ENCODE peak calls at places on chromosomes 6 and 20, in six cellular contexts. One of them, this sample, is unnamed.

GRCh38 chr6:34459899-34460593 is 5.8 kb upstream of the PACSIN1 start:
- DNase-seq in psoas muscle: no peak
- DNase-seq in mucosa of descending colon: no peak
- DNase-seq in dorsolateral prefrontal cortex: peak; percentile 16
- DNase-seq in heart left ventricle: no peak
- DNase-seq in AG04450: no peak
- DNase-seq in this sample: peak; percentile 6

GRCh38 chr6:105993769-105994521 is 92.2 kb upstream of the PRDM1 start:
- DNase-seq in psoas muscle: peak; percentile 64
- DNase-seq in mucosa of descending colon: peak; percentile 67
- DNase-seq in dorsolateral prefrontal cortex: no peak
- DNase-seq in heart left ventricle: no peak
- DNase-seq in AG04450: no peak
- DNase-seq in this sample: no peak

GRCh38 chr6:44002071-44002590 is 125.1 kb downstream of the MRPL14 start:
- DNase-seq in psoas muscle: no peak
- DNase-seq in mucosa of descending colon: no peak
- DNase-seq in dorsolateral prefrontal cortex: no peak
- DNase-seq in heart left ventricle: no peak
- DNase-seq in AG04450: no peak
- DNase-seq in this sample: no peak

GRCh38 chr6:97885230-97885772 is 602.3 kb upstream of the MMS22L start:
- DNase-seq in psoas muscle: no peak
- DNase-seq in mucosa of descending colon: no peak
- DNase-seq in dorsolateral prefrontal cortex: no peak
- DNase-seq in heart left ventricle: no peak
- DNase-seq in AG04450: no peak
- DNase-seq in this sample: no peak

GRCh38 chr6:64100702-64101101 is 465.1 kb downstream of the PHF3 start:
- DNase-seq in psoas muscle: no peak
- DNase-seq in mucosa of descending colon: no peak
- DNase-seq in dorsolateral prefrontal cortex: no peak
- DNase-seq in heart left ventricle: no peak
- DNase-seq in AG04450: no peak
- DNase-seq in this sample: no peak

GRCh38 chr20:2703716-2704475 is 11.3 kb downstream of the EBF4 start:
- DNase-seq in psoas muscle: no peak
- DNase-seq in mucosa of descending colon: no peak
- DNase-seq in dorsolateral prefrontal cortex: no peak
- DNase-seq in heart left ventricle: no peak
- DNase-seq in AG04450: no peak
- DNase-seq in this sample: no peak

GRCh38 chr6:24723270-24723669 is 4.3 kb upstream of the C6orf62 start:
- DNase-seq in psoas muscle: no peak
- DNase-seq in mucosa of descending colon: no peak
- DNase-seq in dorsolateral prefrontal cortex: no peak
- DNase-seq in heart left ventricle: no peak
- DNase-seq in AG04450: no peak
- DNase-seq in this sample: no peak

GRCh38 chr6:26094036-26094435 is 6.8 kb downstream of the HFE start:
- DNase-seq in psoas muscle: no peak
- DNase-seq in mucosa of descending colon: no peak
- DNase-seq in dorsolateral prefrontal cortex: no peak
- DNase-seq in heart left ventricle: no peak
- DNase-seq in AG04450: no peak
- DNase-seq in this sample: no peak

GRCh38 chr6:37618916-37619605 is 78.6 kb downstream of the MDGA1 start:
- DNase-seq in psoas muscle: no peak
- DNase-seq in mucosa of descending colon: no peak
- DNase-seq in dorsolateral prefrontal cortex: peak; percentile 28
- DNase-seq in heart left ventricle: no peak
- DNase-seq in AG04450: no peak
- DNase-seq in this sample: no peak

GRCh38 chr6:56406276-56407269 is 159.2 kb upstream of the COL21A1 start:
- DNase-seq in psoas muscle: no peak
- DNase-seq in mucosa of descending colon: no peak
- DNase-seq in dorsolateral prefrontal cortex: no peak
- DNase-seq in heart left ventricle: no peak
- DNase-seq in AG04450: no peak
- DNase-seq in this sample: no peak

DNA sequence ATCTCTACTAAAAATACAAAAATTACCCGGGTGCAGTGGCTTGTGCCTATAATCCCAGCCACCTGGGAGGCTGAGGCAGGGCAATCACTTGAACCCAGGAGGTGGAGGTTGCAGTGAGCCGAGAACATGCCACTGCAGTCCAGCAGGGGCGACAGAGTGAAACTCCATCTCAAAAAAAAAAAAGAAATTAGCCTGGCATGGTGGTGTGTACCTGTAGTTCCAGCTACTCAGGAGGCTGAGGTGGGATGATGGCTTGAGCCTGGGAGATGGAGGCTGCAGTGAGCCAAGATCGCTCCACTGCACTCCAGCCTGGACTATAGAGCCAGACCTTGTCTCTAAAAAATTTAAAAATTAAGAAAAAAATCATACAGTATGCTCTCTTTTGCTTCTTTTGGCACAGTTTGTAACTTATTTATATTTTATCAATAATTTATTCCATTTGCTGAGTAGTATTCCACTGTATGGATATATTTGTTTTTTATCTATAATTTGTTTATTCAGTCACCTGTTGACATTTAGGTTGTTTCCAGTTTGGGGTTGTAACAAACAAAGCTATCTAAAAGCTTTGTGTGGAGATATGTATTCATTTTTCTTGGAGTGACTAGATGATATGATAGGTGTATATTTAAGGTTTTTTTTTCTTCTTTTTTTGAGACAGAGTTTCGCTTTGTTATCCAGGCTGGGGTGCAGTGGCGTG is 8.0 kb upstream of the MYBL2 start:
- DNase-seq in psoas muscle: no peak
- DNase-seq in mucosa of descending colon: no peak
- DNase-seq in dorsolateral prefrontal cortex: no peak
- DNase-seq in heart left ventricle: no peak
- DNase-seq in AG04450: no peak
- DNase-seq in this sample: no peak
- H3K4me3 ChIP-seq in psoas muscle: no peak overlapping the region
- H3K4me3 ChIP-seq in mucosa of descending colon: no peak overlapping the region
- H3K4me3 ChIP-seq in dorsolateral prefrontal cortex: no peak overlapping the region
- H3K4me3 ChIP-seq in heart left ventricle: no peak overlapping the region
- H3K4me3 ChIP-seq in AG04450: no peak overlapping the region
- H3K4me3 ChIP-seq in this sample: no peak overlapping the region

GRCh38 chr20:53678315-53678989 is 84.8 kb upstream of the ZNF217 start:
- DNase-seq in psoas muscle: no peak
- DNase-seq in mucosa of descending colon: no peak
- DNase-seq in dorsolateral prefrontal cortex: no peak
- DNase-seq in heart left ventricle: no peak
- DNase-seq in AG04450: no peak
- DNase-seq in this sample: no peak

GRCh38 chr20:53678990-53679596 is 85.5 kb upstream of the ZNF217 start:
- DNase-seq in psoas muscle: no peak
- DNase-seq in mucosa of descending colon: no peak
- DNase-seq in dorsolateral prefrontal cortex: no peak
- DNase-seq in heart left ventricle: no peak
- DNase-seq in AG04450: no peak
- DNase-seq in this sample: no peak

GRCh38 chr20:53676987-53677386 is 83.3 kb upstream of the ZNF217 start:
- DNase-seq in psoas muscle: no peak
- DNase-seq in mucosa of descending colon: no peak
- DNase-seq in dorsolateral prefrontal cortex: no peak
- DNase-seq in heart left ventricle: no peak
- DNase-seq in AG04450: no peak
- DNase-seq in this sample: no peak

GRCh38 chr20:53676519-53676822 is 82.8 kb upstream of the ZNF217 start:
- DNase-seq in psoas muscle: no peak
- DNase-seq in mucosa of descending colon: no peak
- DNase-seq in dorsolateral prefrontal cortex: no peak
- DNase-seq in heart left ventricle: no peak
- DNase-seq in AG04450: no peak
- DNase-seq in this sample: no peak

DNA sequence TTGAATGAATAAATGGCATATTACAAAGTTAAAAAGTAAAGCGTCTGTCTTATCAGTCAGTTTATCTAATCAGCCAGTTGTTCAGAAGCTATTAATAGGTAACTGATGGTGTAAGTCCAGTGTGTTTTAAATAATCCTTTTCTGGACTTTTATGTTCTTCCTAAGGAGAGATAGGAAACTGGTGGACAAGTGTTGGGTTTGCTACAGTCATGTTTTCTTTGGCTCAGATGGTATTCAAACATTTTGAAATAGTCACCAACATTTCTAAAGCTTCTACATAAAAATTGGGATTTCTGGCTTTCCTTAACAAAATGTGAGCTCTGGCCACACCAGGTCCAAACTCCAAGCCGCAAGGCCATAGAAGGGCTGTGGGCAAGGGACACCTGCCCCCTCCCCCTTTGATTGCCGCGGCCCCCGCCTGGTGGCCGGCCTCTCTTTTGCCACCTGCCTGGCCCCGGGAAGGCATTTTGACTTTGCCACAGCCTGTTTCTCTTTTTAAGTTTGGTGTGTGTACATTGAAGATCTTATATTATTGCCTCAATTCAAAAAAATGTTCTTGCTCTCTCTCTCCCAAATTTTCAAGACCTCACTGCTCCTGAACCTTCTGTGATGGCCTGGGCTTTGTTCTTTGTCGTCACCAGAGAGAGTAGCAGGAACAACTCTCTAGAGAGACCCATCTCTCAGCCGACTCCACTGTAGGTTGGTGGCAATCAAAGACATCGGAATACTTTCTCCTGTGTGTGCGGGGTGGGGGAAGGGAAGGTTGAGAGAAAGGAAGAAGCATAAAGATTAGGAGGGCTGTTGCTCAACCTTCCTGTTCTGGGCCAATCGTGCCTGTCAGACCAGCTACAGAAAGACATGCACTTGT is 84.0 kb upstream of the ZNF217 start:
- DNase-seq in psoas muscle: no peak
- DNase-seq in mucosa of descending colon: no peak
- DNase-seq in dorsolateral prefrontal cortex: no peak
- DNase-seq in heart left ventricle: peak; percentile 40
- DNase-seq in AG04450: no peak
- DNase-seq in this sample: no peak
- H3K4me3 ChIP-seq in psoas muscle: no peak overlapping the region
- H3K4me3 ChIP-seq in mucosa of descending colon: no peak overlapping the region
- H3K4me3 ChIP-seq in dorsolateral prefrontal cortex: no peak overlapping the region
- H3K4me3 ChIP-seq in heart left ventricle: no peak overlapping the region
- H3K4me3 ChIP-seq in AG04450: no peak overlapping the region
- H3K4me3 ChIP-seq in this sample: no peak overlapping the region

DNA sequence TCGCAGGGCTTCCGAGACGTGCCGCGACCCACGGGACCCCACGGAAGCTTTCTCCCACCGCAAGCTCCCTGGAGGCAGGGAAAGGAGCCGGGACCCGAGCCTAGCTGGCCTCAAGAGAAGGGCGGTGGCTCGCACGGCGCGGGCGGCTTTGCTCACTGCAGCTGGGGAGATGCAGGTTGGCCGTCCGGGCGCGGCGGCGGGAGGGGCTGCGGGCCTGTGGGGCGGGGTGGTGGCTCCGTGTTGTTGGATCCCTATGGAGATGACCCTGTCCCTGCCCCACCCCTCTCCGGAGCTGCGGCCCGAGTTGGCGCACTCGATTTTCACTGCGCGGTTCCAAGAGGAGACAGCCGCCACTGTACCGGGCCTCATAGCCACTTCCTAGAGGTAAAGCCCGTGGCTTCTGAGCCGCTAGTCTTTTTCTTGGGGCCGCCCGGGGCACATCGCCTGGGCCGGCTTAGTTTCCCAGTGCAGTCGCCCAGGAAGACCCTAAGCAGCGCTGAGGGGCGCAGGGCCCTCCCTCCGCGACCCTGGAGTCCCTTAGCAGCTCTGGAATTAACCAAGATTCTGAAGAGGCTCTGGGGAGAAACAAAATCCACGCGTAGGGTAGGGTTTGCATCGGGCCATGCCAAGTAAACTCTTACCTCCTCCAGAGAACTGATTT is at the start of gene ECT2L:
- DNase-seq in psoas muscle: peak; percentile 86
- DNase-seq in mucosa of descending colon: peak; percentile 90
- DNase-seq in dorsolateral prefrontal cortex: no peak
- DNase-seq in heart left ventricle: peak; percentile 85
- DNase-seq in AG04450: no peak
- DNase-seq in this sample: no peak
- H3K4me3 ChIP-seq in psoas muscle: peak within 1 kb of the TSS; percentile 55
- H3K4me3 ChIP-seq in mucosa of descending colon: no peak within 1 kb of the TSS
- H3K4me3 ChIP-seq in dorsolateral prefrontal cortex: no peak within 1 kb of the TSS
- H3K4me3 ChIP-seq in heart left ventricle: peak within 1 kb of the TSS; percentile 12
- H3K4me3 ChIP-seq in AG04450: peak within 1 kb of the TSS; percentile 27
- H3K4me3 ChIP-seq in this sample: peak within 1 kb of the TSS; percentile 40

GRCh38 chr6:81750660-81751387 is 1.7 kb downstream of the TENT5A start:
- DNase-seq in psoas muscle: no peak
- DNase-seq in mucosa of descending colon: no peak
- DNase-seq in dorsolateral prefrontal cortex: no peak
- DNase-seq in heart left ventricle: no peak
- DNase-seq in AG04450: no peak
- DNase-seq in this sample: no peak

GRCh38 chr6:81749704-81750103 is 2.8 kb downstream of the TENT5A start:
- DNase-seq in psoas muscle: no peak
- DNase-seq in mucosa of descending colon: no peak
- DNase-seq in dorsolateral prefrontal cortex: no peak
- DNase-seq in heart left ventricle: peak; percentile 49
- DNase-seq in AG04450: no peak
- DNase-seq in this sample: no peak

GRCh38 chr6:81750201-81750600 is 2.3 kb downstream of the TENT5A start:
- DNase-seq in psoas muscle: no peak
- DNase-seq in mucosa of descending colon: no peak
- DNase-seq in dorsolateral prefrontal cortex: no peak
- DNase-seq in heart left ventricle: no peak
- DNase-seq in AG04450: no peak
- DNase-seq in this sample: no peak

GRCh38 chr6:81747327-81747726 is 5.2 kb downstream of the TENT5A start:
- DNase-seq in psoas muscle: no peak
- DNase-seq in mucosa of descending colon: no peak
- DNase-seq in dorsolateral prefrontal cortex: no peak
- DNase-seq in heart left ventricle: no peak
- DNase-seq in AG04450: no peak
- DNase-seq in this sample: no peak

DNA sequence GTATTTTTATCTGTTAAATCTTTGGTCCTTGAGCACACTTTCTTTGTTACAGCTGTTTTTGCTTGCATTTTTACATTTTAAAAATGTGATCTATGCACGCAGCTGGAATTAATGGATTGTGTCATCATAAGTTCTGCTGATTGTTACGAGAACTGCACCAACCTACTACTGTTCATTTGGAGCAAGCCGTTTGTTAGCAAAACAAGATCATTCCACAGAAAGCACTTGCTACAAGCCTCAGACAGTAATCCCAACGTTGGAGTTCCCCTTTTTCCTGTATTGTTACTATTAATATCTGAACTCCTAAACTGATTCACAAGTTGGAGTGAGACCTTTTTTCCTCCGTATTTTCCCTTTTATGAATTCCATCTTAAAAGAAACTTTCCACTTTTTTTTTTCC is 3.5 kb downstream of the TENT5A start:
- DNase-seq in psoas muscle: no peak
- DNase-seq in mucosa of descending colon: no peak
- DNase-seq in dorsolateral prefrontal cortex: no peak
- DNase-seq in heart left ventricle: no peak
- DNase-seq in AG04450: no peak
- DNase-seq in this sample: no peak
- H3K4me3 ChIP-seq in psoas muscle: peak overlapping the region; percentile 75
- H3K4me3 ChIP-seq in mucosa of descending colon: no peak overlapping the region
- H3K4me3 ChIP-seq in dorsolateral prefrontal cortex: no peak overlapping the region
- H3K4me3 ChIP-seq in heart left ventricle: peak overlapping the region; percentile 3
- H3K4me3 ChIP-seq in AG04450: peak overlapping the region; percentile 21
- H3K4me3 ChIP-seq in this sample: no peak overlapping the region

This sample was measured in epithelial cell of proximal tubule.